ENCODE peak calls at places on chromosomes 5 and 9, in six cellular contexts. One of them, this sample, is unnamed. For H3K4me1, the result is how much of the 10 kb centered on the place peaks cover.

GRCh38 chr5:171595801-171596231 is 176.4 kb downstream of the FGF18 start:
- DNase-seq in trophoblast cell: no peak
- DNase-seq in effector memory CD4-positive, alpha-beta T cell: no peak
- DNase-seq in neuronal stem cell: no peak
- DNase-seq in endodermal cell: no peak
- DNase-seq in CD4-positive, CD25-positive, alpha-beta regulatory T cell: no peak
- DNase-seq in this sample: no peak

GRCh38 chr9:97689401-97689800 is 7.7 kb downstream of the XPA start:
- DNase-seq in trophoblast cell: peak
- DNase-seq in effector memory CD4-positive, alpha-beta T cell: no peak
- DNase-seq in neuronal stem cell: no peak
- DNase-seq in endodermal cell: no peak
- DNase-seq in CD4-positive, CD25-positive, alpha-beta regulatory T cell: no peak
- DNase-seq in this sample: no peak

GRCh38 chr5:52007230-52007858 is 624.1 kb downstream of the ISL1 start:
- DNase-seq in trophoblast cell: peak
- DNase-seq in effector memory CD4-positive, alpha-beta T cell: no peak
- DNase-seq in neuronal stem cell: no peak
- DNase-seq in endodermal cell: peak
- DNase-seq in CD4-positive, CD25-positive, alpha-beta regulatory T cell: no peak
- DNase-seq in this sample: no peak

GRCh38 chr5:109484597-109484996 is 74.8 kb upstream of the PJA2 start:
- DNase-seq in trophoblast cell: no peak
- DNase-seq in effector memory CD4-positive, alpha-beta T cell: no peak
- DNase-seq in neuronal stem cell: no peak
- DNase-seq in endodermal cell: no peak
- DNase-seq in CD4-positive, CD25-positive, alpha-beta regulatory T cell: no peak
- DNase-seq in this sample: no peak

GRCh38 chr5:168807261-168807660 is 228.1 kb upstream of the PANK3 start:
- DNase-seq in trophoblast cell: no peak
- DNase-seq in effector memory CD4-positive, alpha-beta T cell: no peak
- DNase-seq in neuronal stem cell: no peak
- DNase-seq in endodermal cell: no peak
- DNase-seq in CD4-positive, CD25-positive, alpha-beta regulatory T cell: no peak
- DNase-seq in this sample: no peak

GRCh38 chr5:175629231-175629630 is 28.6 kb upstream of the HRH2 start:
- DNase-seq in trophoblast cell: no peak
- DNase-seq in effector memory CD4-positive, alpha-beta T cell: no peak
- DNase-seq in neuronal stem cell: no peak
- DNase-seq in endodermal cell: no peak
- DNase-seq in CD4-positive, CD25-positive, alpha-beta regulatory T cell: no peak
- DNase-seq in this sample: no peak

GRCh38 chr9:115328228-115328627 is 210.3 kb upstream of the TNC start:
- DNase-seq in trophoblast cell: no peak
- DNase-seq in effector memory CD4-positive, alpha-beta T cell: no peak
- DNase-seq in neuronal stem cell: no peak
- DNase-seq in endodermal cell: no peak
- DNase-seq in CD4-positive, CD25-positive, alpha-beta regulatory T cell: no peak
- DNase-seq in this sample: no peak

GRCh38 chr9:75181748-75182147 is 93.4 kb downstream of the OSTF1 start:
- DNase-seq in trophoblast cell: no peak
- DNase-seq in effector memory CD4-positive, alpha-beta T cell: no peak
- DNase-seq in neuronal stem cell: no peak
- DNase-seq in endodermal cell: no peak
- DNase-seq in CD4-positive, CD25-positive, alpha-beta regulatory T cell: no peak
- DNase-seq in this sample: no peak

GRCh38 chr5:160787247-160787646 is 64.8 kb downstream of the ATP10B start:
- DNase-seq in trophoblast cell: peak
- DNase-seq in effector memory CD4-positive, alpha-beta T cell: no peak
- DNase-seq in neuronal stem cell: no peak
- DNase-seq in endodermal cell: peak
- DNase-seq in CD4-positive, CD25-positive, alpha-beta regulatory T cell: peak
- DNase-seq in this sample: no peak

GRCh38 chr5:61817472-61818326 is 485.6 kb downstream of the ZSWIM6 start:
- DNase-seq in trophoblast cell: peak
- DNase-seq in effector memory CD4-positive, alpha-beta T cell: no peak
- DNase-seq in neuronal stem cell: peak
- DNase-seq in endodermal cell: peak
- DNase-seq in CD4-positive, CD25-positive, alpha-beta regulatory T cell: no peak
- DNase-seq in this sample: no peak

GRCh38 chr5:138491284-138491648 is 26.0 kb downstream of the EGR1 start:
- DNase-seq in trophoblast cell: peak
- DNase-seq in effector memory CD4-positive, alpha-beta T cell: no peak
- DNase-seq in neuronal stem cell: no peak
- DNase-seq in endodermal cell: no peak
- DNase-seq in CD4-positive, CD25-positive, alpha-beta regulatory T cell: no peak
- DNase-seq in this sample: no peak

GRCh38 chr9:94788706-94789105 is 62.2 kb downstream of the AOPEP start:
- DNase-seq in trophoblast cell: no peak
- DNase-seq in effector memory CD4-positive, alpha-beta T cell: no peak
- DNase-seq in neuronal stem cell: no peak
- DNase-seq in endodermal cell: no peak
- DNase-seq in CD4-positive, CD25-positive, alpha-beta regulatory T cell: no peak
- DNase-seq in this sample: no peak

GRCh38 chr9:123488683-123489321 is 132.8 kb downstream of the CRB2 start:
- DNase-seq in trophoblast cell: no peak
- DNase-seq in effector memory CD4-positive, alpha-beta T cell: no peak
- DNase-seq in neuronal stem cell: no peak
- DNase-seq in endodermal cell: no peak
- DNase-seq in CD4-positive, CD25-positive, alpha-beta regulatory T cell: no peak
- DNase-seq in this sample: no peak

GRCh38 chr9:36306481-36307306 is 48.4 kb upstream of the GNE start:
- DNase-seq in trophoblast cell: no peak
- DNase-seq in effector memory CD4-positive, alpha-beta T cell: no peak
- DNase-seq in neuronal stem cell: no peak
- DNase-seq in endodermal cell: no peak
- DNase-seq in CD4-positive, CD25-positive, alpha-beta regulatory T cell: no peak
- DNase-seq in this sample: no peak

GRCh38 chr9:135661801-135662560 is 1.1 kb upstream of the LCN9 start:
- DNase-seq in trophoblast cell: no peak
- DNase-seq in effector memory CD4-positive, alpha-beta T cell: no peak
- DNase-seq in neuronal stem cell: no peak
- DNase-seq in endodermal cell: no peak
- DNase-seq in CD4-positive, CD25-positive, alpha-beta regulatory T cell: no peak
- DNase-seq in this sample: no peak

GRCh38 chr9:124126571-124127289 is 115.2 kb downstream of the LHX2 start:
- DNase-seq in trophoblast cell: peak
- DNase-seq in effector memory CD4-positive, alpha-beta T cell: peak
- DNase-seq in neuronal stem cell: peak
- DNase-seq in endodermal cell: peak
- DNase-seq in CD4-positive, CD25-positive, alpha-beta regulatory T cell: peak
- DNase-seq in this sample: peak

GRCh38 chr5:179623906-179624741 is 653 bp upstream of the HNRNPH1 start:
- DNase-seq in trophoblast cell: peak
- DNase-seq in effector memory CD4-positive, alpha-beta T cell: peak
- DNase-seq in neuronal stem cell: no peak
- DNase-seq in endodermal cell: peak
- DNase-seq in CD4-positive, CD25-positive, alpha-beta regulatory T cell: no peak
- DNase-seq in this sample: peak

GRCh38 chr9:27086818-27087680 is 22.0 kb upstream of the TEK start:
- DNase-seq in trophoblast cell: peak
- DNase-seq in effector memory CD4-positive, alpha-beta T cell: no peak
- DNase-seq in neuronal stem cell: no peak
- DNase-seq in endodermal cell: no peak
- DNase-seq in CD4-positive, CD25-positive, alpha-beta regulatory T cell: no peak
- DNase-seq in this sample: no peak

GRCh38 chr9:133735894-133736293 is 2.3 kb downstream of the SARDH start:
- DNase-seq in trophoblast cell: no peak
- DNase-seq in effector memory CD4-positive, alpha-beta T cell: no peak
- DNase-seq in neuronal stem cell: no peak
- DNase-seq in endodermal cell: no peak
- DNase-seq in CD4-positive, CD25-positive, alpha-beta regulatory T cell: no peak
- DNase-seq in this sample: no peak

GRCh38 chr5:151923865-151924264 is 786 bp downstream of the GLRA1 start:
- DNase-seq in trophoblast cell: peak
- DNase-seq in effector memory CD4-positive, alpha-beta T cell: no peak
- DNase-seq in neuronal stem cell: peak
- DNase-seq in endodermal cell: peak
- DNase-seq in CD4-positive, CD25-positive, alpha-beta regulatory T cell: no peak
- DNase-seq in this sample: no peak

GRCh38 chr5:122392844-122393243 is 80.8 kb downstream of the SNCAIP start:
- DNase-seq in trophoblast cell: peak
- DNase-seq in effector memory CD4-positive, alpha-beta T cell: no peak
- DNase-seq in neuronal stem cell: no peak
- DNase-seq in endodermal cell: no peak
- DNase-seq in CD4-positive, CD25-positive, alpha-beta regulatory T cell: no peak
- DNase-seq in this sample: no peak

GRCh38 chr9:98118640-98119601 is at the start of gene TRIM14:
- DNase-seq in trophoblast cell: peak
- DNase-seq in effector memory CD4-positive, alpha-beta T cell: peak
- DNase-seq in neuronal stem cell: peak
- DNase-seq in endodermal cell: peak
- DNase-seq in CD4-positive, CD25-positive, alpha-beta regulatory T cell: peak
- DNase-seq in this sample: peak

DNA sequence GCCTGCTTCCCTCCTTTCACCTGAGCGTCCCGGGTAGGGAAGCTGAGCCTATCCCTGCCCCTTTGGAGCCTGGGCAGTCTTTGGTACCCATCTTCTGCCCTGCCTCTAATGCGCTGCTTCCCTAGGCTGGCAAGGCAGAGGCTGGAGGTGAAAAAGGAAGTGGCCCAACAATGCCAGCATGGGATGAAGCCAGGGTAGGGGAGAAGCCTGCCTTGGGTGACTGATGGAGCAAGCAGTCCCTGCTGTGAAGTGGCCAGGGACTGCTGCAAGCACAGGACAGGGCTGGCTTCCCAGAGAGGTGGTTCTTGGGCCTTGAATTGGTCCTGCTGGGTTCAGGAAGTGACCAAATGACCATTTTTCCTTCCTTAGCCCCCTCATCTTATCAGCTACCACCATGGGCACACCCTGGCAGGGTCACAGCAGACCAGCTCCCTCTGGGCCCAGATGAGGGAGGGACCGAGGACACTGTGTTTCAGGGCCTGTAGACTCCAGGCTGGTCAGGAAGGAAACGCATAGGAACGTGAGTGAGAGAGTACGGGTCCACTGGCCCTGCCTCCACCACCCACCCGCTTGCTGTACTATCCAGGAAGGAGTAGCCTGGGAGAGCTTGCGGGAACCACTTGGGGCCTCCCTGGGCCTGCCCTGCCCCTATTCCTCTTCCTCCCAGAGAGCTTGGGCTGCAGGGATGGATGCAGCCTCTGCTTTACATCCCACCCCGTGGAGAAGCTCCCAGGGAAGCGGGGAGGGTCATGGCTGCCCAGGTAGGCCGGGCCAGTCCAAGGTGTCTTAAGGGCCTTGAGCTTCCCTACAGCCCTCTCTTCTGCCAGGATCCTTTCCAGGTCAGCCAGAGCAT is 102.6 kb downstream of the DAB2IP start:
- DNase-seq in trophoblast cell: no peak
- DNase-seq in effector memory CD4-positive, alpha-beta T cell: no peak
- DNase-seq in neuronal stem cell: no peak
- DNase-seq in endodermal cell: no peak
- DNase-seq in CD4-positive, CD25-positive, alpha-beta regulatory T cell: no peak
- DNase-seq in this sample: no peak
- H3K4me1 ChIP-seq in trophoblast cell: under half
- H3K4me1 ChIP-seq in effector memory CD4-positive, alpha-beta T cell: under half
- H3K4me1 ChIP-seq in neuronal stem cell: under half
- H3K4me1 ChIP-seq in endodermal cell: under half
- H3K4me1 ChIP-seq in CD4-positive, CD25-positive, alpha-beta regulatory T cell: under half
- H3K4me1 ChIP-seq in this sample: under half

GRCh38 chr5:33444542-33444941 is 3.8 kb downstream of the TARS1 start:
- DNase-seq in trophoblast cell: no peak
- DNase-seq in effector memory CD4-positive, alpha-beta T cell: no peak
- DNase-seq in neuronal stem cell: no peak
- DNase-seq in endodermal cell: no peak
- DNase-seq in CD4-positive, CD25-positive, alpha-beta regulatory T cell: no peak
- DNase-seq in this sample: no peak
- H3K27ac ChIP-seq in trophoblast cell: no peak
- H3K27ac ChIP-seq in effector memory CD4-positive, alpha-beta T cell: no peak
- H3K27ac ChIP-seq in neuronal stem cell: no peak
- H3K27ac ChIP-seq in endodermal cell: no peak
- H3K27ac ChIP-seq in CD4-positive, CD25-positive, alpha-beta regulatory T cell: no peak
- H3K27ac ChIP-seq in this sample: no peak

DNA sequence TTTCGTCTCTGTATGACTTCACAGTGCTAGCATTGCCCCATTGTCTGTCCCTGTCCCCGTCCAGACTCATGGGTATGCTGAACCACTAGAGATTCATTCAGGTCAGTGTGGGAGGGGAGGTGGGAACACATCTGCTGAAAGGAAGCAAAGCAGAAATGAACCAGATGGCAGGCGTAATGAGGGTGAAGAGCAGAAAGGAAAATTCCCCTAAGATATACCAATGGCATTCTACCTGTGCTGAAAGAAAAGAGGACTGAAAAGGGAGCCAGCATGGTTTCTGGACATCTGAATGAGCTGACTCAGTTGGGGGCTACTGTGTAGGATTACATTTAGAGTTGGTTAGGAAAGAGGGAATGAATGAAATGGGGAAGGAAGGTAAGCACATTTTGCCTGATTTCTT is 678.7 kb downstream of the MAT2B start:
- DNase-seq in trophoblast cell: no peak
- DNase-seq in effector memory CD4-positive, alpha-beta T cell: no peak
- DNase-seq in neuronal stem cell: peak
- DNase-seq in endodermal cell: no peak
- DNase-seq in CD4-positive, CD25-positive, alpha-beta regulatory T cell: no peak
- DNase-seq in this sample: no peak
- H3K4me3 ChIP-seq in trophoblast cell: no peak
- H3K4me3 ChIP-seq in effector memory CD4-positive, alpha-beta T cell: no peak
- H3K4me3 ChIP-seq in neuronal stem cell: no peak
- H3K4me3 ChIP-seq in endodermal cell: no peak
- H3K4me3 ChIP-seq in CD4-positive, CD25-positive, alpha-beta regulatory T cell: no peak
- H3K4me3 ChIP-seq in this sample: no peak

GRCh38 chr9:82949203-82949602 is 113.7 kb downstream of the RASEF start:
- DNase-seq in trophoblast cell: peak
- DNase-seq in effector memory CD4-positive, alpha-beta T cell: no peak
- DNase-seq in neuronal stem cell: no peak
- DNase-seq in endodermal cell: no peak
- DNase-seq in CD4-positive, CD25-positive, alpha-beta regulatory T cell: no peak
- DNase-seq in this sample: no peak
- H3K4me1 ChIP-seq in trophoblast cell: under half
- H3K4me1 ChIP-seq in effector memory CD4-positive, alpha-beta T cell: under half
- H3K4me1 ChIP-seq in neuronal stem cell: under half
- H3K4me1 ChIP-seq in endodermal cell: under half
- H3K4me1 ChIP-seq in CD4-positive, CD25-positive, alpha-beta regulatory T cell: under half
- H3K4me1 ChIP-seq in this sample: under half

This sample was measured in CD8-positive, alpha-beta memory T cell.